ENCODE peak calls at places on chromosomes 3 and 15, in nine cellular contexts. U is HepG2, S is breast epithelium, D is adrenal gland, G is heart left ventricle, H is spleen, T is NB4, W is K562, Z is A549. K is an unnamed sample.
A peak's percentile ranks its signal among the peaks of the same experiment; 100 is the strongest.

GRCh38 chr15:58951388-58952060 is 18.0 kb upstream of the SLTM start:
- DNase-seq in Z (no peak), T (no peak), D (no peak), U (no peak), S (no peak), H (no peak), W (no peak), G (no peak), K (no peak)

GRCh38 chr3:169241575-169241927 is 422.0 kb downstream of the MECOM start:
- DNase-seq in Z (no peak), D (no peak), G (no peak), W (no peak), S (no peak), U (no peak), T (no peak), H (no peak), K (no peak)

GRCh38 chr3:162517110-162517509 is 1020.5 kb downstream of the OTOL1 start:
- DNase-seq in S (no peak), D (no peak), W (no peak), T (no peak), H (no peak), G (no peak), U (no peak), Z (no peak), K (no peak)

GRCh38 chr3:154132777-154133375 is 11.7 kb downstream of the ARHGEF26 start:
- DNase-seq in D (no peak), S (no peak), T (peak; percentile 43), W (no peak), H (no peak), G (no peak), U (no peak), Z (no peak), K (no peak)

GRCh38 chr3:49841126-49841525 is 15.2 kb downstream of the TRAIP start:
- DNase-seq in W (peak; percentile 28), U (no peak), D (no peak), S (no peak), T (peak; percentile 66), Z (no peak), H (no peak), G (no peak), K (no peak)

GRCh38 chr15:78415284-78415683 is 22.7 kb upstream of the IREB2 start:
- DNase-seq in W (peak; percentile 21), Z (peak; percentile 47), T (peak; percentile 31), G (no peak), D (no peak), S (no peak), H (no peak), U (no peak), K (no peak)

GRCh38 chr3:5160926-5161858 is 26.3 kb upstream of the EDEM1 start:
- DNase-seq in S (no peak), H (no peak), U (no peak), W (no peak), G (no peak), T (no peak), D (no peak), Z (no peak), K (no peak)

GRCh38 chr3:184289426-184289938 is 9.6 kb upstream of the PSMD2 start:
- DNase-seq in U (no peak), H (no peak), S (no peak), T (peak; percentile 72), W (peak; percentile 75), G (no peak), D (peak; percentile 73), Z (peak; percentile 74), K (no peak)

GRCh38 chr3:183357564-183358079 is 70.8 kb downstream of the MCF2L2 start:
- DNase-seq in Z (no peak), D (no peak), S (no peak), U (no peak), H (no peak), W (peak; percentile 21), G (no peak), T (peak; percentile 47), K (no peak)

GRCh38 chr15:101276501-101277037 is 716 bp downstream of the SELENOS start:
- DNase-seq in G (no peak), S (no peak), H (no peak), Z (no peak), D (peak; percentile 57), W (peak; percentile 45), T (peak; percentile 67), U (no peak), K (no peak)

GRCh38 chr3:127637546-127637945 is 8.6 kb downstream of the PODXL2 start:
- DNase-seq in H (no peak), W (peak; percentile 43), U (no peak), T (peak; percentile 65), G (no peak), Z (no peak), S (no peak), D (no peak), K (no peak)

GRCh38 chr3:124032351-124032880 is 40.5 kb upstream of the ROPN1 start:
- DNase-seq in D (peak; percentile 89), U (no peak), H (no peak), G (peak; percentile 76), T (no peak), Z (peak; percentile 8), S (peak; percentile 67), W (peak; percentile 7), K (peak; percentile 23)

GRCh38 chr15:61227269-61228024 is 1.7 kb downstream of the RORA start:
- DNase-seq in H (no peak), D (peak; percentile 56), W (no peak), S (peak; percentile 25), T (no peak), G (peak; percentile 26), U (no peak), Z (peak; percentile 26), K (no peak)

GRCh38 chr3:175155172-175155571 is 296.0 kb downstream of the NAALADL2 start:
- DNase-seq in G (no peak), T (no peak), Z (no peak), H (no peak), W (no peak), U (no peak), D (no peak), S (no peak), K (no peak)

GRCh38 chr3:107822308-107822707 is 268.5 kb downstream of the CD47 start:
- DNase-seq in H (no peak), G (no peak), U (no peak), Z (no peak), W (no peak), T (no peak), D (no peak), S (no peak), K (no peak)

GRCh38 chr15:70068783-70069565 is 28.7 kb downstream of the TLE3 start:
- DNase-seq in H (no peak), S (no peak), Z (no peak), G (no peak), U (no peak), T (no peak), D (no peak), W (no peak), K (no peak)

GRCh38 chr3:114789803-114790202 is 357.3 kb downstream of the ZBTB20 start:
- DNase-seq in H (no peak), Z (no peak), T (no peak), W (no peak), U (no peak), G (no peak), S (no peak), D (no peak), K (no peak)

GRCh38 chr3:146546366-146546965 is 2.1 kb upstream of the PLSCR1 start:
- DNase-seq in H (no peak), G (no peak), S (no peak), T (no peak), U (no peak), W (no peak), Z (no peak), D (no peak), K (no peak)

GRCh38 chr15:88620995-88621772 is at the start of gene AEN:
- DNase-seq in W (peak; percentile 99), H (peak; percentile 98), T (peak; percentile 97), Z (peak; percentile 98), S (peak; percentile 97), U (peak; percentile 92), D (peak; percentile 98), G (peak; percentile 97), K (peak; percentile 99)
- TF ChIP-seq POLR2A in W (peak; percentile 77), H (no peak), T (peak; percentile 60), Z (peak; percentile 65), S (no peak), U (peak; percentile 81), D (no peak), G (peak; percentile 49), K (no peak)

GRCh38 chr3:47418167-47419082 is 37.6 kb downstream of the PTPN23 start:
- DNase-seq in U (no peak), T (no peak), S (no peak), W (no peak), D (no peak), G (no peak), Z (peak; percentile 40), H (peak; percentile 74), K (no peak)
- TF ChIP-seq POLR2A in U (peak; percentile 23), T (no peak), S (no peak), W (peak; percentile 4), D (no peak), G (no peak), Z (no peak), H (no peak), K (no peak)

DNA sequence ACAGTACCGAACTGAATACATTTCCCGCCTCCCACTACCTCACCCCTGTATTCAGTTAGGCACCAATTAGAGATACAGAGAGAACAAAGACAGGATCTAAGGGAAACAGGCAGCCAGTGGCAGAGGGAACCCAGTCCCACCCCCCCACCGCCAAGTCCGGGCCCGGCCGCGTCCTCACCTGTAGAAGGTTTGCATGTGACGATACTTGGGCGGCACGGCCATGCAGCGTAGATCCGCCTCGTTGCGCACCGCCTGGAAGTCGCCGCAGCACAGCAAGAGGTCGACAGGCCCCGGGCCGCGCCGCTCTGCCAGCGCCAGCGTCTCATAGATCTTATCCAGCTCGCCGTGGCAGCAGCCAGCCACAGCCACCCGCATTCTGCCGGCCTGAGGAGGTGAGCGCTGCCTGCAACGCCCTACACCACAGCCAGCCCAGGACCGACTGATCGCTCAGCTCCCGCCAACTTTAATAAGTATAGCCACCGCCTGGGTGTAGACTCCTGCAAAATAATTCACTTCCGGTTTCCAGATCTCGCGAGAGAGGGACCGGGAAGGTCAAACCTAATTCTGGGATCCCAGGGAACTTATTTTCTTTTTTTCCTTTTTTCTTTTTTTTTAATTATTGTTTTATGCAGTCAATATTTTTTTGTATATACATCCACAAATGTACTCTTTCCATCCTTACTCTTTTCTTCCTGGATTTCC is at the start of gene DBR1:
- DNase-seq in U (peak; percentile 86), T (peak; percentile 88), D (peak; percentile 91), Z (peak; percentile 73), G (peak; percentile 77), H (peak; percentile 95), W (peak; percentile 69), S (peak; percentile 66), K (peak; percentile 93)
- TF ChIP-seq POLR2A in U (peak; percentile 90), T (peak; percentile 77), D (peak; percentile 65), Z (peak; percentile 90), G (peak; percentile 79), H (peak; percentile 39), W (peak; percentile 91), S (peak; percentile 38), K (no peak)

GRCh38 chr15:62835351-62835750 is 207.2 kb upstream of the TPM1 start:
- DNase-seq in T (no peak), Z (no peak), D (no peak), W (no peak), G (peak; percentile 77), S (peak; percentile 92), U (no peak), H (no peak), K (no peak)
- TF ChIP-seq POLR2A in T (no peak), Z (no peak), D (no peak), W (no peak), G (no peak), S (no peak), U (no peak), H (no peak), K (no peak)

K was measured in lower leg skin.